ENCODE peak calls at places on chromosome 3, in four cellular contexts. Y is A549, J is HepG2, R is GM12878. T is an unnamed sample.
A peak's percentile ranks its signal among the peaks of the same experiment; 100 is the strongest.

GRCh38 chr3:135944831-135945230 is 20.7 kb upstream of the PPP2R3A start:
- DNase-seq in R (no peak), Y (no peak), J (no peak), T (no peak)

GRCh38 chr3:183266454-183266853 is 13.4 kb downstream of the B3GNT5 start:
- DNase-seq in R (no peak), J (no peak), Y (no peak), T (no peak)

GRCh38 chr3:112671930-112672715 is 31.2 kb upstream of the CCDC80 start:
- DNase-seq in J (no peak), Y (no peak), R (no peak), T (no peak)

GRCh38 chr3:155853214-155854146 is 747 bp downstream of the SLC33A1 start:
- DNase-seq in J (peak; percentile 36), R (no peak), Y (peak; percentile 52), T (no peak)

GRCh38 chr3:186902154-186902553 is 28.2 kb upstream of the ST6GAL1 start:
- DNase-seq in J (no peak), Y (no peak), R (no peak), T (no peak)

GRCh38 chr3:32181370-32181769 is 57.1 kb upstream of the CMTM8 start:
- DNase-seq in J (no peak), R (no peak), Y (no peak), T (no peak)

GRCh38 chr3:27633224-27633545 is 88.9 kb downstream of the EOMES start:
- DNase-seq in J (peak; percentile 3), R (no peak), Y (peak; percentile 38), T (no peak)

GRCh38 chr3:186515115-186515514 is 29.1 kb downstream of the CRYGS start:
- DNase-seq in Y (no peak), J (no peak), R (no peak), T (no peak)

GRCh38 chr3:61924991-61925390 is 363.6 kb downstream of the PTPRG start:
- DNase-seq in R (no peak), J (no peak), Y (no peak), T (no peak)

GRCh38 chr3:28022916-28023315 is 218.5 kb upstream of the CMC1 start:
- DNase-seq in R (no peak), Y (no peak), J (no peak), T (no peak)

GRCh38 chr3:77816470-77816869 is 776.6 kb downstream of the ROBO2 start:
- DNase-seq in R (no peak), Y (no peak), J (no peak), T (no peak)

GRCh38 chr3:153911111-153911510 is 210.1 kb upstream of the ARHGEF26 start:
- DNase-seq in Y (no peak), R (no peak), J (no peak), T (no peak)

GRCh38 chr3:107239703-107240102 is 137.5 kb upstream of the CCDC54 start:
- DNase-seq in Y (no peak), R (no peak), J (no peak), T (no peak)

GRCh38 chr3:180700941-180701340 is 21.7 kb upstream of the CCDC39 start:
- DNase-seq in Y (no peak), R (no peak), J (no peak), T (no peak)

GRCh38 chr3:99666201-99666600 is 27.8 kb downstream of the COL8A1 start:
- DNase-seq in R (no peak), Y (no peak), J (no peak), T (no peak)

GRCh38 chr3:194405756-194406155 is 6.7 kb upstream of the GP5 start:
- DNase-seq in J (no peak), R (no peak), Y (no peak), T (no peak)

GRCh38 chr3:81947359-81947758 is 185.9 kb upstream of the GBE1 start:
- DNase-seq in R (no peak), J (no peak), Y (no peak), T (no peak)

GRCh38 chr3:147189016-147189415 is 217.3 kb downstream of the ZIC4 start:
- DNase-seq in R (no peak), Y (no peak), J (no peak), T (no peak)

GRCh38 chr3:113948015-113948917 is 453 bp downstream of the ZDHHC23 start:
- DNase-seq in R (no peak), J (peak; percentile 25), Y (peak; percentile 32), T (peak; percentile 70)

GRCh38 chr3:13483988-13484695 is 4.0 kb downstream of the HDAC11 start:
- DNase-seq in R (no peak), J (no peak), Y (no peak), T (no peak)

GRCh38 chr3:115819785-115820384 is 196.6 kb downstream of the GAP43 start:
- DNase-seq in R (peak; percentile 45), J (peak; percentile 81), Y (peak; percentile 41), T (peak; percentile 57)

GRCh38 chr3:55692295-55692957 is 205.3 kb upstream of the WNT5A start:
- DNase-seq in J (no peak), Y (no peak), R (no peak), T (peak; percentile 17)

GRCh38 chr3:112629425-112629824 is 11.5 kb downstream of the CCDC80 start:
- DNase-seq in Y (peak; percentile 62), R (no peak), J (no peak), T (no peak)

GRCh38 chr3:69588170-69588569 is 151.1 kb upstream of the MITF start:
- DNase-seq in J (no peak), R (no peak), Y (no peak), T (no peak)
- TF ChIP-seq PBX3 in J (no peak), R (no peak), Y (no peak), T (no peak)

DNA sequence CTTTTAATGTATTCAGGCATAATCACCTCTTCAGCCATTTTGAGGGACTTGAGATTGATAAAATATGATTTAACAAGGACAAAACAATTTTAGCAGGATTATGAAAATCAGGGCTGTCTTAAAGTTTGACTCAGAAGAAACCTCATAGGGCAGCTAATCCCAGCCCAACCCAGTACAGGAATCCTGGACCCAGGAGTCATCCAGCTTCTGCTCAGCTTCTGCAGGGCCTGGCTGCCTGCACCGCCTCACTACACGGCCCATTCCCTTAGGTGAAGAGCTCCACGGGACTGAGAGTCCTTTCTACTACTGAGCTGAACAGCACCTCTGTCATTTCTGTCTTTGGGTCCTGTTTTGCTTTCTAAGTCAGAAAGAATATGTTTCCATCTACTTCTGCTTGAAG is 37.5 kb downstream of the ARHGAP31 start:
- DNase-seq in Y (no peak), J (no peak), R (no peak), T (no peak)
- TF ChIP-seq PBX3 in Y (no peak), J (no peak), R (no peak), T (no peak)

GRCh38 chr3:8885806-8886205 is 77.5 kb downstream of the RAD18 start:
- DNase-seq in R (no peak), Y (no peak), J (no peak), T (no peak)

GRCh38 chr3:8886556-8886955 is 76.7 kb downstream of the RAD18 start:
- DNase-seq in J (no peak), Y (no peak), R (no peak), T (no peak)

GRCh38 chr3:8882617-8883016 is 80.7 kb downstream of the RAD18 start:
- DNase-seq in J (no peak), R (no peak), Y (no peak), T (no peak)

GRCh38 chr3:8882171-8882593 is 81.1 kb downstream of the RAD18 start:
- DNase-seq in R (no peak), Y (no peak), J (no peak), T (no peak)

GRCh38 chr3:8884630-8885290 is 78.5 kb downstream of the RAD18 start:
- DNase-seq in R (no peak), Y (no peak), J (no peak), T (no peak)
- TF ChIP-seq PBX3 in R (no peak), Y (no peak), J (no peak), T (no peak)

GRCh38 chr3:127487196-127487595 is 103.3 kb downstream of the TPRA1 start:
- DNase-seq in R (no peak), J (no peak), Y (no peak), T (no peak)
- TF ChIP-seq PBX3 in R (no peak), J (no peak), Y (no peak), T (no peak)

GRCh38 chr3:117619805-117620204 is 910.2 kb downstream of the TUSC7 start:
- DNase-seq in Y (no peak), J (no peak), R (no peak), T (no peak)

GRCh38 chr3:117626577-117626976 is 917.0 kb downstream of the TUSC7 start:
- DNase-seq in Y (no peak), J (no peak), R (no peak), T (no peak)

GRCh38 chr3:117624424-117624823 is 914.8 kb downstream of the TUSC7 start:
- DNase-seq in Y (no peak), J (no peak), R (no peak), T (no peak)

GRCh38 chr3:117618462-117618861 is 908.9 kb downstream of the TUSC7 start:
- DNase-seq in R (no peak), Y (no peak), J (no peak), T (no peak)

DNA sequence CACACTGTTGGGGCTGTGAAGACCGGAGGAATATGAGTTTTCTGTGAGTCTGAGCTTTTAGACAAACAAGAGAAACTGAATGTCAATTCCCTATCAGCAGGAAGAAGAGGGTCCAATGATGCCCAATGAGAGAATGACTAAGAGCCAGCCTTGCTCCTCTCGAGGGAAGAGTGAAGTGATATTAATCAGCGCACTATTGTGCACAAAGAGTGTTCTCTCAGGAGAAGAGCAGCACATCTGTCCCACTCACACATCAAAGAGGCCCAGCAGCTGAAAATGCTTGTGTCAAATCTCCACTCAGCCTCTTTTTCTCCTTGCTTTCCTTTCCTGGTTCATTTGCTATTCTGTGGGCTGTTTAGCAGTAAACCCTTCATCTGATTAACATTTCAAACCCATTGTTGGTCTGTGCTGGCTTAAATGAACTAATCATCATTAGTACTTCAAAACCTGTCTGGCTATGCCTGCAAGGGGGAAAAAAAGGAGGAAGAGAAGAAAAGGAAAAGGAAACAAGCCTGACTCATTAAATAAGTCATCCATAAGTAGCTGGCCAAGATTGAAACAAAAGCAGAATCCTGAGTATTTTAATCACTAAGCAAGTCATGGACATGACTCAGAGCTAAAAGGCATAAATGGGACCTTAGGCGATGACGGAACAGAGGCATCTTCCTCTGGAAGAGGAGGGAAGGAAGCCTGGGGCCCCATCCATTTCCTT is 912.7 kb downstream of the TUSC7 start:
- DNase-seq in R (no peak), Y (no peak), J (no peak), T (no peak)
- TF ChIP-seq PBX3 in R (no peak), Y (no peak), J (no peak), T (peak; percentile 42)

GRCh38 chr3:171827836-171828458 is 15.2 kb upstream of the TMEM212 start:
- DNase-seq in R (no peak), Y (no peak), J (no peak), T (no peak)

GRCh38 chr3:171828852-171829770 is 14.0 kb upstream of the TMEM212 start:
- DNase-seq in Y (no peak), R (no peak), J (no peak), T (no peak)

GRCh38 chr3:171831936-171832335 is 11.2 kb upstream of the TMEM212 start:
- DNase-seq in J (no peak), R (no peak), Y (no peak), T (no peak)

GRCh38 chr3:171827385-171827784 is 15.8 kb upstream of the TMEM212 start:
- DNase-seq in R (no peak), J (no peak), Y (no peak), T (no peak)

GRCh38 chr3:171829841-171830559 is 13.1 kb upstream of the TMEM212 start:
- DNase-seq in R (no peak), J (peak; percentile 81), Y (peak; percentile 68), T (peak; percentile 59)
- TF ChIP-seq PBX3 in R (no peak), J (no peak), Y (no peak), T (no peak)